ENCODE peak calls at places on chromosomes 2 and 18, in seven cellular contexts. One of them, this sample, is unnamed. For H3K4me1, the result is how much of the 10 kb centered on the place peaks cover.

GRCh38 chr2:16285813-16286510 is 345.6 kb downstream of the MYCN start:
- DNase-seq in neuronal stem cell: no peak
- DNase-seq in lower lobe of right lung: no peak
- DNase-seq in uterus: no peak
- DNase-seq in transverse colon: no peak
- DNase-seq in cardiac muscle cell: no peak
- DNase-seq in A549: no peak
- DNase-seq in this sample: no peak

GRCh38 chr2:65231892-65232477 is 4.4 kb downstream of the ACTR2 start:
- DNase-seq in neuronal stem cell: no peak
- DNase-seq in lower lobe of right lung: no peak
- DNase-seq in uterus: no peak
- DNase-seq in transverse colon: no peak
- DNase-seq in cardiac muscle cell: no peak
- DNase-seq in A549: no peak
- DNase-seq in this sample: no peak

GRCh38 chr2:6441800-6442199 is 423.9 kb downstream of the CMPK2 start:
- DNase-seq in neuronal stem cell: no peak
- DNase-seq in lower lobe of right lung: no peak
- DNase-seq in uterus: no peak
- DNase-seq in transverse colon: no peak
- DNase-seq in cardiac muscle cell: no peak
- DNase-seq in A549: no peak
- DNase-seq in this sample: no peak

GRCh38 chr2:34365937-34366336 is 766.8 kb upstream of the FAM98A start:
- DNase-seq in neuronal stem cell: peak
- DNase-seq in lower lobe of right lung: no peak
- DNase-seq in uterus: no peak
- DNase-seq in transverse colon: no peak
- DNase-seq in cardiac muscle cell: peak
- DNase-seq in A549: no peak
- DNase-seq in this sample: no peak

GRCh38 chr2:9640403-9641104 is 9.8 kb upstream of the YWHAQ start:
- DNase-seq in neuronal stem cell: no peak
- DNase-seq in lower lobe of right lung: no peak
- DNase-seq in uterus: no peak
- DNase-seq in transverse colon: no peak
- DNase-seq in cardiac muscle cell: no peak
- DNase-seq in A549: no peak
- DNase-seq in this sample: no peak

GRCh38 chr2:241224068-241224850 is 35.8 kb downstream of the ANO7 start:
- DNase-seq in neuronal stem cell: no peak
- DNase-seq in lower lobe of right lung: peak
- DNase-seq in uterus: no peak
- DNase-seq in transverse colon: no peak
- DNase-seq in cardiac muscle cell: no peak
- DNase-seq in A549: no peak
- DNase-seq in this sample: peak

GRCh38 chr2:180291060-180291459 is 284.0 kb upstream of the CWC22 start:
- DNase-seq in neuronal stem cell: no peak
- DNase-seq in lower lobe of right lung: no peak
- DNase-seq in uterus: no peak
- DNase-seq in transverse colon: no peak
- DNase-seq in cardiac muscle cell: no peak
- DNase-seq in A549: no peak
- DNase-seq in this sample: no peak

GRCh38 chr2:108571262-108571661 is 37.0 kb downstream of the LIMS1 start:
- DNase-seq in neuronal stem cell: no peak
- DNase-seq in lower lobe of right lung: no peak
- DNase-seq in uterus: no peak
- DNase-seq in transverse colon: no peak
- DNase-seq in cardiac muscle cell: no peak
- DNase-seq in A549: no peak
- DNase-seq in this sample: no peak

GRCh38 chr2:151756820-151757219 is 22.5 kb upstream of the NEB start:
- DNase-seq in neuronal stem cell: no peak
- DNase-seq in lower lobe of right lung: no peak
- DNase-seq in uterus: no peak
- DNase-seq in transverse colon: no peak
- DNase-seq in cardiac muscle cell: peak
- DNase-seq in A549: no peak
- DNase-seq in this sample: no peak

GRCh38 chr18:11176416-11176815 is 27.0 kb upstream of the PIEZO2 start:
- DNase-seq in neuronal stem cell: no peak
- DNase-seq in lower lobe of right lung: no peak
- DNase-seq in uterus: no peak
- DNase-seq in transverse colon: no peak
- DNase-seq in cardiac muscle cell: no peak
- DNase-seq in A549: no peak
- DNase-seq in this sample: no peak

GRCh38 chr2:58812766-58813344 is 571.7 kb upstream of the FANCL start:
- DNase-seq in neuronal stem cell: no peak
- DNase-seq in lower lobe of right lung: no peak
- DNase-seq in uterus: no peak
- DNase-seq in transverse colon: no peak
- DNase-seq in cardiac muscle cell: no peak
- DNase-seq in A549: no peak
- DNase-seq in this sample: no peak

GRCh38 chr2:71925268-71926097 is 222.2 kb downstream of the CYP26B1 start:
- DNase-seq in neuronal stem cell: no peak
- DNase-seq in lower lobe of right lung: no peak
- DNase-seq in uterus: no peak
- DNase-seq in transverse colon: no peak
- DNase-seq in cardiac muscle cell: no peak
- DNase-seq in A549: no peak
- DNase-seq in this sample: no peak

GRCh38 chr2:129748653-129749052 is 230.8 kb upstream of the RAB6C start:
- DNase-seq in neuronal stem cell: no peak
- DNase-seq in lower lobe of right lung: no peak
- DNase-seq in uterus: no peak
- DNase-seq in transverse colon: no peak
- DNase-seq in cardiac muscle cell: peak
- DNase-seq in A549: no peak
- DNase-seq in this sample: no peak

GRCh38 chr18:25674183-25674582 is 322.2 kb upstream of the ZNF521 start:
- DNase-seq in neuronal stem cell: no peak
- DNase-seq in lower lobe of right lung: no peak
- DNase-seq in uterus: no peak
- DNase-seq in transverse colon: no peak
- DNase-seq in cardiac muscle cell: no peak
- DNase-seq in A549: no peak
- DNase-seq in this sample: no peak

GRCh38 chr2:168212866-168213265 is 34.5 kb downstream of the STK39 start:
- DNase-seq in neuronal stem cell: no peak
- DNase-seq in lower lobe of right lung: no peak
- DNase-seq in uterus: no peak
- DNase-seq in transverse colon: no peak
- DNase-seq in cardiac muscle cell: no peak
- DNase-seq in A549: no peak
- DNase-seq in this sample: no peak

GRCh38 chr2:54809814-54810213 is 86.4 kb downstream of the EML6 start:
- DNase-seq in neuronal stem cell: no peak
- DNase-seq in lower lobe of right lung: no peak
- DNase-seq in uterus: no peak
- DNase-seq in transverse colon: no peak
- DNase-seq in cardiac muscle cell: no peak
- DNase-seq in A549: peak
- DNase-seq in this sample: no peak

GRCh38 chr18:21452381-21452780 is 148.1 kb downstream of the ESCO1 start:
- DNase-seq in neuronal stem cell: no peak
- DNase-seq in lower lobe of right lung: no peak
- DNase-seq in uterus: no peak
- DNase-seq in transverse colon: no peak
- DNase-seq in cardiac muscle cell: no peak
- DNase-seq in A549: no peak
- DNase-seq in this sample: no peak

GRCh38 chr2:101829429-101829828 is 131.9 kb downstream of the MAP4K4 start:
- DNase-seq in neuronal stem cell: no peak
- DNase-seq in lower lobe of right lung: no peak
- DNase-seq in uterus: no peak
- DNase-seq in transverse colon: no peak
- DNase-seq in cardiac muscle cell: no peak
- DNase-seq in A549: no peak
- DNase-seq in this sample: no peak

GRCh38 chr2:101829018-101829396 is 131.5 kb downstream of the MAP4K4 start:
- DNase-seq in neuronal stem cell: no peak
- DNase-seq in lower lobe of right lung: no peak
- DNase-seq in uterus: no peak
- DNase-seq in transverse colon: no peak
- DNase-seq in cardiac muscle cell: no peak
- DNase-seq in A549: no peak
- DNase-seq in this sample: no peak

GRCh38 chr2:101828267-101829017 is 130.9 kb downstream of the MAP4K4 start:
- DNase-seq in neuronal stem cell: no peak
- DNase-seq in lower lobe of right lung: no peak
- DNase-seq in uterus: no peak
- DNase-seq in transverse colon: no peak
- DNase-seq in cardiac muscle cell: no peak
- DNase-seq in A549: no peak
- DNase-seq in this sample: no peak

GRCh38 chr2:101826716-101827115 is 129.2 kb downstream of the MAP4K4 start:
- DNase-seq in neuronal stem cell: no peak
- DNase-seq in lower lobe of right lung: no peak
- DNase-seq in uterus: no peak
- DNase-seq in transverse colon: no peak
- DNase-seq in cardiac muscle cell: no peak
- DNase-seq in A549: no peak
- DNase-seq in this sample: no peak

DNA sequence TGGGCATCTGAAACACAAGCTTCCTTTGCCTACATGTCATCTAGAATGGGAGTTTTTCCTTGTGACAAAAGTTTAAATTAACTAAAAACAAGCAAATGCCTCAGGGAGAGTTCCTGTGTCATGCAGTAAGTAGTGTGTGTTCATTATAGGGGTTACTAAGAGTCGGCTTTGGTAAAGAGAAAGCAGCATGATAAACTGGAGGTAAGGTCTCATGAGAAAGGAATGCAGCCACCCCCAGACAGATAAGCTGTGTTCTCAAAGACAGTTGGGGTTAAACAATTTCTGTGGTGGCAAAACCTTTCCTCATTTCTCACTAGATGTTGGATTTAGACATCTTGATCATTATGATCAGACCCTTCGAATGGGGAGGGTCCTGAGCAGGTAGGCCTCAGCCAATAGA is 129.7 kb downstream of the MAP4K4 start:
- DNase-seq in neuronal stem cell: no peak
- DNase-seq in lower lobe of right lung: no peak
- DNase-seq in uterus: no peak
- DNase-seq in transverse colon: no peak
- DNase-seq in cardiac muscle cell: no peak
- DNase-seq in A549: no peak
- DNase-seq in this sample: no peak
- H3K4me1 ChIP-seq in neuronal stem cell: under half
- H3K4me1 ChIP-seq in lower lobe of right lung: half or more
- H3K4me1 ChIP-seq in uterus: under half
- H3K4me1 ChIP-seq in transverse colon: under half
- H3K4me1 ChIP-seq in cardiac muscle cell: under half
- H3K4me1 ChIP-seq in A549: half or more
- H3K4me1 ChIP-seq in this sample: under half

GRCh38 chr2:196268538-196269338 is 97.4 kb upstream of the STK17B start:
- DNase-seq in neuronal stem cell: no peak
- DNase-seq in lower lobe of right lung: no peak
- DNase-seq in uterus: no peak
- DNase-seq in transverse colon: peak
- DNase-seq in cardiac muscle cell: no peak
- DNase-seq in A549: no peak
- DNase-seq in this sample: no peak

GRCh38 chr2:196275646-196276352 is 104.4 kb upstream of the STK17B start:
- DNase-seq in neuronal stem cell: no peak
- DNase-seq in lower lobe of right lung: no peak
- DNase-seq in uterus: no peak
- DNase-seq in transverse colon: no peak
- DNase-seq in cardiac muscle cell: no peak
- DNase-seq in A549: no peak
- DNase-seq in this sample: no peak

GRCh38 chr2:196274387-196274809 is 103.0 kb upstream of the STK17B start:
- DNase-seq in neuronal stem cell: no peak
- DNase-seq in lower lobe of right lung: no peak
- DNase-seq in uterus: no peak
- DNase-seq in transverse colon: peak
- DNase-seq in cardiac muscle cell: peak
- DNase-seq in A549: no peak
- DNase-seq in this sample: no peak

GRCh38 chr2:196268022-196268421 is 96.6 kb upstream of the STK17B start:
- DNase-seq in neuronal stem cell: no peak
- DNase-seq in lower lobe of right lung: no peak
- DNase-seq in uterus: no peak
- DNase-seq in transverse colon: no peak
- DNase-seq in cardiac muscle cell: no peak
- DNase-seq in A549: no peak
- DNase-seq in this sample: no peak

DNA sequence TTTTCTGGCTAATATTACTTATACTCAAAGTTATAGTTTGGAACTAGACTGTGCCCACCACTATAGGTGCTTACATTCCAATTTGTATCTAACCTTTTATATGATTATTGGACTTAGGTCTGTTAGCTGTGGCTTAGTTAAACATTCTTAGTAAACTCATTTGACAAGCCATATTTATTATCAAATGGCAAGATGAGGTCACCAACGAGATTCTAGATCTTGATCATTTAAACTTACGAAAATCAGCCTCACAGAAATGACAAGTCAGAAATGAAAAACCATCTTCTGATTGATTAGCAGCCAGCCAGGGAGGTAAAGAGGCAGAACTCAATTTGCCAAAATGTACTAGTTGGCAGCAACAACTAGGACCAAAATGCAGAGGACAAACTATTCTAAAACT is 100.4 kb upstream of the STK17B start:
- DNase-seq in neuronal stem cell: no peak
- DNase-seq in lower lobe of right lung: no peak
- DNase-seq in uterus: no peak
- DNase-seq in transverse colon: no peak
- DNase-seq in cardiac muscle cell: no peak
- DNase-seq in A549: no peak
- DNase-seq in this sample: no peak
- H3K4me1 ChIP-seq in neuronal stem cell: under half
- H3K4me1 ChIP-seq in lower lobe of right lung: half or more
- H3K4me1 ChIP-seq in uterus: under half
- H3K4me1 ChIP-seq in transverse colon: under half
- H3K4me1 ChIP-seq in cardiac muscle cell: under half
- H3K4me1 ChIP-seq in A549: half or more
- H3K4me1 ChIP-seq in this sample: under half

GRCh38 chr2:219230201-219230540 is 565 bp downstream of the ANKZF1 start:
- DNase-seq in neuronal stem cell: no peak
- DNase-seq in lower lobe of right lung: peak
- DNase-seq in uterus: no peak
- DNase-seq in transverse colon: peak
- DNase-seq in cardiac muscle cell: peak
- DNase-seq in A549: no peak
- DNase-seq in this sample: no peak
- H3K4me1 ChIP-seq in neuronal stem cell: under half
- H3K4me1 ChIP-seq in lower lobe of right lung: under half
- H3K4me1 ChIP-seq in uterus: under half
- H3K4me1 ChIP-seq in transverse colon: under half
- H3K4me1 ChIP-seq in cardiac muscle cell: under half
- H3K4me1 ChIP-seq in A549: under half
- H3K4me1 ChIP-seq in this sample: under half

DNA sequence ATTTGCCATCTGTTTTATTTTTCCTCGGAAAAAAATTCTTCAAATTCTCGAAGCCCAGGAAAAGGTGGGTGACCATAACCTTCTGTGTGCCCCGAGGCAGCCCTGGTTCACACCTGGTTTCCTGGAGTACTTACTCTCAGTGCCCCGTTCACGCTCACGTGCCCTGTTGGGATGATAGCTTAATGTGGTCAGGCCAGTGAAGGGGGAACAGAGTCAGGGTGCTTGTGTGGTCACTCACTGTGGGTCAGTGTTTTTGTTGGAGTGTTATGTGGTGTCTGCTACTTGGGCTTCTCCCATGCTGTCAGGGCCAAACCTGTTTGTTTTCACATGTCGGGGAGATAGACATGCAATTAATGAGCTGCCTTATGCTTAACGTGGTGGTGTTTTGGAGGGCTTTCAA is 78.1 kb downstream of the MAP4K4 start:
- DNase-seq in neuronal stem cell: no peak
- DNase-seq in lower lobe of right lung: no peak
- DNase-seq in uterus: no peak
- DNase-seq in transverse colon: no peak
- DNase-seq in cardiac muscle cell: no peak
- DNase-seq in A549: no peak
- DNase-seq in this sample: no peak
- H3K4me1 ChIP-seq in neuronal stem cell: under half
- H3K4me1 ChIP-seq in lower lobe of right lung: half or more
- H3K4me1 ChIP-seq in uterus: under half
- H3K4me1 ChIP-seq in transverse colon: under half
- H3K4me1 ChIP-seq in cardiac muscle cell: under half
- H3K4me1 ChIP-seq in A549: under half
- H3K4me1 ChIP-seq in this sample: under half